ENCODE peak calls at places on chromosome 2, in five cellular contexts. L is IMR-90, X is neuronal stem cell, O is adrenal gland, K is H9. W is an unnamed sample. For H3K4me1, the result is how much of the 10 kb centered on the place peaks cover.

GRCh38 chr2:64165696-64166095 is 21.5 kb upstream of the PELI1 start:
- DNase-seq in L (peak), X (no peak), O (no peak), K (no peak), W (peak)

GRCh38 chr2:19790291-19790690 is 111.5 kb downstream of the TTC32 start:
- DNase-seq in L (no peak), X (no peak), O (no peak), K (no peak), W (no peak)

GRCh38 chr2:55010149-55010591 is 40.1 kb downstream of the RTN4 start:
- DNase-seq in L (peak), X (no peak), O (peak), K (no peak), W (peak)

GRCh38 chr2:128308284-128308731 is 10.4 kb downstream of the HS6ST1 start:
- DNase-seq in L (no peak), X (no peak), O (peak), K (peak), W (no peak)

GRCh38 chr2:121076501-121076820 is 208.5 kb downstream of the TFCP2L1 start:
- DNase-seq in L (no peak), X (no peak), O (no peak), K (no peak), W (no peak)

GRCh38 chr2:48259811-48260210 is 270.1 kb upstream of the STON1 start:
- DNase-seq in L (no peak), X (no peak), O (no peak), K (no peak), W (no peak)

GRCh38 chr2:157336137-157336721 is 10.6 kb upstream of the ERMN start:
- DNase-seq in L (peak), X (no peak), O (peak), K (peak), W (peak)

GRCh38 chr2:119066272-119066804 is 92.2 kb downstream of the C1QL2 start:
- DNase-seq in L (no peak), X (no peak), O (no peak), K (no peak), W (no peak)

GRCh38 chr2:98569197-98569793 is 39.0 kb downstream of the COA5 start:
- DNase-seq in L (no peak), X (peak), O (peak), K (peak), W (peak)

GRCh38 chr2:136247204-136247990 is 129.4 kb upstream of the CXCR4 start:
- DNase-seq in L (no peak), X (no peak), O (peak), K (no peak), W (no peak)

GRCh38 chr2:47437287-47437686 is 34.3 kb downstream of the MSH2 start:
- DNase-seq in L (peak), X (no peak), O (no peak), K (no peak), W (peak)

GRCh38 chr2:196259507-196260481 is 88.4 kb upstream of the STK17B start:
- DNase-seq in L (peak), X (no peak), O (no peak), K (no peak), W (peak)

GRCh38 chr2:236856856-236857616 is 228.7 kb upstream of the COPS8 start:
- DNase-seq in L (no peak), X (peak), O (no peak), K (no peak), W (no peak)

GRCh38 chr2:119545076-119545475 is 827 bp downstream of the CFAP221 start:
- DNase-seq in L (no peak), X (no peak), O (no peak), K (no peak), W (no peak)

GRCh38 chr2:71950256-71951066 is 197.2 kb downstream of the CYP26B1 start:
- DNase-seq in L (no peak), X (no peak), O (no peak), K (peak), W (no peak)

GRCh38 chr2:149383340-149383739 is 53.0 kb downstream of the LYPD6 start:
- DNase-seq in L (peak), X (no peak), O (no peak), K (no peak), W (peak)

GRCh38 chr2:186027922-186028321 is 289.3 kb downstream of the FSIP2 start:
- DNase-seq in L (no peak), X (no peak), O (no peak), K (no peak), W (no peak)

GRCh38 chr2:174827371-174828369 is 63.4 kb upstream of the CHRNA1 start:
- DNase-seq in L (peak), X (no peak), O (no peak), K (no peak), W (no peak)

GRCh38 chr2:109331081-109331480 is 202.1 kb downstream of the SH3RF3 start:
- DNase-seq in L (no peak), X (no peak), O (no peak), K (no peak), W (peak)

GRCh38 chr2:58512878-58513277 is 271.8 kb upstream of the FANCL start:
- DNase-seq in L (no peak), X (no peak), O (no peak), K (no peak), W (no peak)

GRCh38 chr2:71454221-71455010 is 1.1 kb downstream of the DYSF start:
- DNase-seq in L (no peak), X (no peak), O (no peak), K (peak), W (no peak)

GRCh38 chr2:176160251-176161040 is 3.3 kb downstream of the HOXD3 start:
- DNase-seq in L (no peak), X (no peak), O (no peak), K (no peak), W (no peak)

GRCh38 chr2:950627-950992 is at the start of gene SNTG2:
- DNase-seq in L (no peak), X (peak), O (peak), K (peak), W (peak)

GRCh38 chr2:68425503-68425902 is 41.6 kb downstream of the FBXO48 start:
- DNase-seq in L (no peak), X (no peak), O (no peak), K (no peak), W (no peak)

GRCh38 chr2:222899413-222900181 is 38.8 kb downstream of the ACSL3 start:
- DNase-seq in L (no peak), X (no peak), O (no peak), K (no peak), W (no peak)

GRCh38 chr2:222903234-222904220 is 42.7 kb downstream of the ACSL3 start:
- DNase-seq in L (peak), X (no peak), O (peak), K (no peak), W (peak)

GRCh38 chr2:222900354-222900753 is 39.5 kb downstream of the ACSL3 start:
- DNase-seq in L (peak), X (no peak), O (no peak), K (no peak), W (peak)

GRCh38 chr2:222904557-222905258 is 43.9 kb downstream of the ACSL3 start:
- DNase-seq in L (peak), X (no peak), O (no peak), K (no peak), W (peak)

DNA sequence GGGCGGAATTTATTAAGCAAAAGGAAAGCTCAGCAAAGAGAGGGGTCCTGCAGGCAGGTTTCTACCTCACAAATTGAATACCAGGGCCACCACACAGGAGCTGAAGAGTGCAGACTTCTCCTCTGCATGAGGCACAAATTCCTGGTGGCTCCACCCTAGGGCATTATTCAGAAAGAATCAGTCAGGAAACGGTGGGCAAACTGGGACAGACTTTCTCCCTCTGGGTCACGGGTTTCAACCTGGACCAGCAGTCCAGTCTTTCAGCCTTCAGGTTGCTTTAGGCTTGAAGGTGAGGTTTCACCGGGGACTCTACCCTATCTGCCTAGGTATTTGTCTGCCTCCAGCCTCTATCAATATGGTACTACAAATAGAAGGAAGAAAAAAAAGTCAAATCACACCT is 41.8 kb downstream of the ACSL3 start:
- DNase-seq in L (no peak), X (no peak), O (no peak), K (no peak), W (no peak)
- H3K4me1 ChIP-seq in L (under half), X (under half), O (under half), K (under half), W (under half)

DNA sequence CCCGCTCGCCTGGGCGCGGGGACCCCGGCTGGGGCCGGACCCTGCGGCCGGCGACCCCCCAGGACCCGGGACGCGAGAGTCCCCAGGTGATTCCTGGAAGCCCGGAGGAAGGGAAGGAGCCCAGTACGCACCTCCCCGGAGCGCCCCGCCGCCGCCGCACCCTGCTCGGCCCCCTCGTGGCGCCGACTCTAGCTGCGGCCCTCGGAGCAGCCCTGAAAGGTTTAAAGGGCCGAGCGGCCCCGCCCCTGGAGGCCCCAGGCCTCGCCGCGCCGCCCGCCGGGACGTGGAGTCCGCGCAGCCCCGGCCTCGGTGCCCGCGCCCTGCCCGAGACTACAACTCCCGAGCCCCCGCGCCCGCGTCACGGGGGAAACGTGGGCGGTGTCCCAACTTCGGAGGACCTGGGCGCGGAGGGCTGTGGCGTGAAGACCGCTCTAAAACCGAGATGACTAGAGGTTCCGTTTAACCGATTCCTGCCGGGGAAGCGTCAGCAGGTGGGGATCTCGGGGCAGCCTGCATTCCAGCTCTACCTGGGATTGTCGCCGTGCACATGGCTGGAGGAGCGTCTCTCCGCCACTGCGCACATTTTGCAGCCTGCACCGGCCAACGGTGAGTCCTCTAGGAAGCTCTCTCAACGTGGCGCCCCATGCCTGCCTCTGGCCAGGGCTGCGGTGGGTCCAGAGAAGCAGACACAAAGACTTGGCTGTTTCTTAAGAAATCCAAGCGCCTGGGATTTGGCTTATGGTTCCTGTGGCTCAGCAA is at the start of gene TMEM150A:
- DNase-seq in L (peak), X (peak), O (peak), K (peak), W (peak)
- H3K4me1 ChIP-seq in L (under half), X (under half), O (under half), K (under half), W (under half)

DNA sequence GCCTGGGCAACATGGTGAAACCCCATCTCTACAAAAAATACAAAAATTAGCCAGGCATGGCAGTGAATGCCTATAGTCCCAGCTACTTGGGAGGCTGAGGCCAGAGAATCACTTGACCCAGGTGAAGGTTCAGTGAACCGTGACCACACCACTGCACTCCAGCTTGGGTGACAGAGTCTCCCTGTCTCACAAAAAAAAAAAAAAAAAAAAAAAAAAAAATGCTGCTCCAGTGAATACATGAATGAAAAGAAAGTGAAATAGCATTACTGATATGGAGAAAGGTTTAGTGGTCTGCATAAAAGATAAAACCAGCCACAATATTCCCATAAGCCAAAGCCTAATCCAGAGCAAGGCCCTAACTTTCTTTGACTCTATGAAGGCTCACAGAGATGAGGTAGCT is 44.5 kb downstream of the METTL8 start:
- DNase-seq in L (no peak), X (no peak), O (no peak), K (no peak), W (no peak)
- H3K4me1 ChIP-seq in L (under half), X (under half), O (under half), K (under half), W (under half)

GRCh38 chr2:230795856-230796255 is 68.9 kb upstream of the ITM2C start:
- DNase-seq in L (no peak), X (no peak), O (no peak), K (no peak), W (no peak)

GRCh38 chr2:230794472-230794871 is 70.3 kb upstream of the ITM2C start:
- DNase-seq in L (peak), X (no peak), O (no peak), K (no peak), W (no peak)

GRCh38 chr2:230797515-230798495 is 66.9 kb upstream of the ITM2C start:
- DNase-seq in L (peak), X (no peak), O (no peak), K (no peak), W (no peak)

GRCh38 chr2:230798769-230799399 is 65.9 kb upstream of the ITM2C start:
- DNase-seq in L (peak), X (peak), O (no peak), K (no peak), W (peak)

GRCh38 chr2:230796280-230796862 is 68.4 kb upstream of the ITM2C start:
- DNase-seq in L (peak), X (no peak), O (no peak), K (no peak), W (peak)
- H3K4me1 ChIP-seq in L (under half), X (under half), O (under half), K (under half), W (half or more)

W was measured in adipocyte.